ENCODE peak calls at places on chromosomes 2 and 18, in eight cellular contexts. L, N, C, U, B, E, I and A are unnamed samples.

GRCh38 chr18:51337406-51337805 is 139.9 kb upstream of the MEX3C start:
- DNase-seq in E (peak), C (no peak), B (peak), N (no peak), U (no peak), L (no peak), I (no peak), A (no peak)

GRCh38 chr2:207674826-207675225 is 36.6 kb upstream of the CCNYL1 start:
- DNase-seq in B (no peak), L (no peak), I (peak), C (no peak), U (no peak), N (no peak), E (no peak), A (no peak)

GRCh38 chr2:164479460-164479859 is 141.8 kb downstream of the GRB14 start:
- DNase-seq in I (peak), L (no peak), U (no peak), E (peak), B (peak), C (no peak), N (peak), A (no peak)

GRCh38 chr2:6352906-6353515 is 512.7 kb downstream of the CMPK2 start:
- DNase-seq in N (peak), E (peak), L (no peak), U (no peak), B (peak), I (peak), C (no peak), A (no peak)

GRCh38 chr2:106839849-106840595 is 45.9 kb downstream of the ST6GAL2 start:
- DNase-seq in U (no peak), E (no peak), B (no peak), L (no peak), C (no peak), N (no peak), I (peak), A (no peak)

GRCh38 chr2:215698566-215698965 is 262.7 kb upstream of the FN1 start:
- DNase-seq in E (peak), U (no peak), N (peak), I (no peak), B (peak), C (no peak), L (no peak), A (no peak)

GRCh38 chr2:19073522-19073921 is 284.9 kb downstream of the OSR1 start:
- DNase-seq in I (peak), U (no peak), C (no peak), B (peak), N (peak), E (peak), L (no peak), A (no peak)

GRCh38 chr2:208426414-208426813 is 19.8 kb downstream of the PTH2R start:
- DNase-seq in E (no peak), U (no peak), B (no peak), C (no peak), N (no peak), L (no peak), I (no peak), A (no peak)

GRCh38 chr18:36610716-36611115 is 218.1 kb downstream of the TPGS2 start:
- DNase-seq in L (no peak), I (peak), C (no peak), B (no peak), U (no peak), N (no peak), E (no peak), A (no peak)

GRCh38 chr18:55264108-55264507 is 304.8 kb upstream of the CCDC68 start:
- DNase-seq in U (no peak), E (no peak), C (no peak), I (peak), B (no peak), L (no peak), N (peak), A (no peak)

DNA sequence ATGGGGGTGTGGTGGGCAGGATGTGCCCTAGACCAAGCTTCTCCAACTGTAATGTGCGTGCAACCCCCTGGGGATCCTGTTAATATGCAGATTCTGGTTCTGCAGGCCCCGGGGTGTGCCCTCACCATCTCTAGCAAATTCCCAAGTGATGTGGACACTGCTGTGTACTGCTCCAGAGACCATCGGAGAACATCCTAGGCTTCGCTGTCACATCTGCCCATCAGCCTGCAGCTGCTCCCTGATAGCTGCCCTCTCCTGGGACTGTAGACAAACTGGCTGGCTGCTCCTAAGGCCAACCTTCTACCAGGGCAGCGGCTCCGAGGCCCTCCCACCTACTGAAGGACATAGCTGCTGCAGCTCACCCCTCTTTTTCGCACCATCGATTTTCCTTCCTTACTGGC is 3.1 kb downstream of the HS1BP3 start:
- DNase-seq in C (no peak), E (no peak), B (no peak), L (no peak), N (no peak), U (no peak), I (no peak), A (no peak)
- H3K4me3 ChIP-seq in C (no peak), E (no peak), B (no peak), L (no peak), N (no peak), U (no peak), I (no peak), A (no peak)

GRCh38 chr2:219387284-219388126 is at the start of gene DNPEP:
- DNase-seq in L (peak), I (peak), U (peak), B (peak), N (peak), E (peak), C (peak), A (peak)

GRCh38 chr2:219388127-219388844 is 574 bp upstream of the DNPEP start:
- DNase-seq in U (peak), L (peak), N (peak), E (peak), I (peak), C (peak), B (peak), A (peak)

GRCh38 chr2:219385958-219386520 is 1.7 kb downstream of the DNPEP start:
- DNase-seq in N (no peak), U (no peak), I (no peak), L (no peak), B (no peak), C (no peak), E (no peak), A (no peak)

GRCh38 chr2:219386532-219387280 is 1.0 kb downstream of the DNPEP start:
- DNase-seq in U (no peak), N (no peak), E (no peak), B (peak), C (no peak), L (no peak), I (no peak), A (no peak)

GRCh38 chr2:219388845-219389156 is 1.1 kb upstream of the DNPEP start:
- DNase-seq in L (no peak), B (no peak), N (no peak), I (no peak), U (no peak), E (no peak), C (no peak), A (no peak)
- H3K4me3 ChIP-seq in L (no peak), B (peak), N (peak), I (no peak), U (peak), E (peak), C (no peak), A (peak)

DNA sequence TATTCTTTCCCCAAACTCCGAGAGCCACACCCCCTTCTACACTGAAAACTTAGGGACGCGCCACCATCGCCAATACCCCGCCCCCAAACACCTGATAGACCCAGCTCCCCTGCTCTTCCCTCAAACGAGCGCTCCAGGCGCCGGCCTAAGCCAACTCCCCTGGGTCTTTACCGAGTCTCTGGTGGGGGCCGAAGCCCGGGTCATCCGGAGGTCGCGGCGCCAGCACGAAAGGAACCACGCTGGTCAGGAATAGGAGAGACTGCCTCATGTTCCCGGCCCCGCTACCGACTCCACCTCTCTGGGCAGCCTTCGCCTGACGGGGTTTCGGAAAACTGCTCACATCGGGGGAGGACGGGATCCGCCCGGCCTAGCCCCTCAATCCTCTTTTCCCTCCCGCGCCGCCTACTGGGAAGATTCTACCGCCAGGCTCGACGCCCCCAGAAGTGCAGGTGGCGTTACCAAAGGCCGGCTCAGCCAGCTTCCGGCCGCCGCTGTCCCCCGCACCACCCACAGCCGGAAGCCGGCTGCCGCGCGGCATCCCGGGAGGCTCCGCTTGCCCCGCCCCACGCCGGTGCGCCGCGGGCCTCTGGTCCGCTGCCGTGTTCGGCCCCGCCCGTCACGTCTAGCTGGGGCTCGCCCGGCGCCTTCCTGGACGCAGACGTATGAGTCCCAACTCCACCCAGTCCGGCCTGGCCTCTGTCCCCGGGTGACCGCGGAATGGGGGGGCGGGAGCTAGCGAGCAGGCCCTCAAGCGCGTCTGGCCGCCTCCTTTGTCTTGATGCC is at the start of gene ADAM17:
- DNase-seq in U (peak), I (peak), E (peak), N (peak), C (peak), L (peak), B (peak), A (peak)
- H3K4me3 ChIP-seq in U (peak), I (peak), E (peak), N (peak), C (peak), L (peak), B (peak), A (peak)

GRCh38 chr2:16952368-16952767 is 286.7 kb upstream of the CYRIA start:
- DNase-seq in I (peak), C (no peak), L (no peak), N (no peak), U (no peak), E (no peak), B (no peak), A (no peak)

GRCh38 chr2:16950436-16950835 is 284.8 kb upstream of the CYRIA start:
- DNase-seq in E (no peak), B (no peak), C (no peak), U (no peak), I (peak), N (no peak), L (no peak), A (no peak)

GRCh38 chr2:16943279-16943958 is 277.8 kb upstream of the CYRIA start:
- DNase-seq in U (no peak), B (no peak), I (no peak), E (no peak), N (no peak), C (no peak), L (no peak), A (no peak)

GRCh38 chr2:16948710-16949109 is 283.1 kb upstream of the CYRIA start:
- DNase-seq in E (no peak), I (no peak), U (no peak), N (no peak), B (no peak), L (no peak), C (no peak), A (no peak)

GRCh38 chr2:16948073-16948472 is 282.4 kb upstream of the CYRIA start:
- DNase-seq in C (no peak), E (no peak), I (peak), U (no peak), N (no peak), L (no peak), B (no peak), A (no peak)
- H3K4me3 ChIP-seq in C (no peak), E (no peak), I (no peak), U (no peak), N (no peak), L (no peak), B (no peak), A (no peak)

DNA sequence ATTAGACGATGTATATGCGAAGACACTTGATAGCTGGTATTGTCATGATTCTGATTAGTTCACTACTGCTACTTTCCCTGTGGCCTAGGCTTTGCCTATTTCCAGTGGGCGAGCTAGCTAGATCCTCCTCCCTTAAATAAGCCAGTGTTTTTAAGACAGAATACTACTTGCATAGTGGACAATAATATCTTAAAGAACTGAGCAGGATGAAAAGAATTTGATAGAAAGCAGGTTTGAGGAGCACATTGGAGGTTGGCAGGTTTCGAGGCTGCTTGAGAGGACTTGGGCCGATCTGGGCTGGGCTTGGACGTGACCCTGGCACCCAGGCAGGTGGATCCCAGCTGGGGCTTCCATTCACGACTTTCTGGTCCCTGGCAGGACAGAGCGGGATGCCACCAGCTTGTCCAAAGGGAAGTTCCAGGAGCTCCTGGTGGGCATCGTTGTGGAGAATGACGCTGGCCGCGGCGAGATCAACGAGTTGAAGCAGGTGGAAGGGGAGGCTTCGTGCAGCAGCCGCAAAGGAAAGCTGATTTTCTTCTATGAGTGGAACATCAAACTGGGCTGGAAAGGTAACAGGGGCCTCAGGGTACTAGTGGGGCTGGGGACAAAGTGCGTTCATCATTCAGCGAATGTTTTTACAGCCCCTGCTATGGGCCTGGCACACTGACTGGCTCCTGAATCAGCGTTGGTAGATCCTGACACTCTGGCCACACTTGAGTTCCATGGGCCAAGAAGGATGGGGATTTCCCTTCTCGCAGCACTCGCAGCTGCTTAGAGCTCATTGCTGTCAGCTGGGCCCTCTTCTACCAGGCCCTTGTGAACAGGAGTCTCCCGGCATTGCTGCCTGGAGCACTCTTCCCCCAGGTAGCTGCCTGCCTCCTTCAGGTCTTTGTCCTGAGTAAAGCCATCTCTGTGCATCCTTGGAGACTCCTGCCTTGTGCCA is 16.9 kb downstream of the C2orf74 start:
- DNase-seq in I (no peak), C (no peak), U (no peak), B (peak), L (no peak), E (peak), N (peak), A (no peak)
- H3K4me3 ChIP-seq in I (no peak), C (peak), U (peak), B (peak), L (no peak), E (peak), N (no peak), A (peak)